ENCODE peak calls at places on chromosomes 13 and 19, in six cellular contexts. B, F, I, N, P and U are unnamed samples.
A peak's percentile ranks its signal among the peaks of the same experiment; 100 is the strongest.

GRCh38 chr13:33351324-33351723 is 65.8 kb upstream of the STARD13 start:
- DNase-seq in B (no peak), F (peak; percentile 26), I (no peak), N (peak; percentile 58), P (no peak), U (no peak)

GRCh38 chr19:53865918-53866696 is 1.6 kb upstream of the MYADM start:
- DNase-seq in B (peak; percentile 54), F (peak; percentile 81), I (no peak), N (no peak), P (no peak), U (no peak)

GRCh38 chr13:97356592-97356991 is 77.4 kb upstream of the RAP2A start:
- DNase-seq in B (no peak), F (no peak), I (no peak), N (no peak), P (no peak), U (no peak)

GRCh38 chr13:111387945-111388600 is 67.6 kb downstream of the TEX29 start:
- DNase-seq in B (no peak), F (no peak), I (no peak), N (no peak), P (no peak), U (no peak)

GRCh38 chr19:41695745-41696144 is 7.7 kb upstream of the CEACAM7 start:
- DNase-seq in B (no peak), F (no peak), I (no peak), N (no peak), P (no peak), U (no peak)

GRCh38 chr19:5282926-5283325 is 57.7 kb downstream of the PTPRS start:
- DNase-seq in B (no peak), F (no peak), I (no peak), N (no peak), P (no peak), U (no peak)

GRCh38 chr13:32222046-32222676 is 93.0 kb downstream of the ZAR1L start:
- DNase-seq in B (no peak), F (no peak), I (no peak), N (no peak), P (no peak), U (no peak)

GRCh38 chr19:45103625-45104319 is 10.8 kb downstream of the PPP1R37 start:
- DNase-seq in B (no peak), F (no peak), I (no peak), N (peak; percentile 60), P (no peak), U (no peak)

GRCh38 chr13:25920277-25920676 is 131.5 kb downstream of the SHISA2 start:
- DNase-seq in B (no peak), F (no peak), I (no peak), N (peak; percentile 23), P (no peak), U (no peak)

GRCh38 chr19:677601-678380 is 1.6 kb downstream of the FSTL3 start:
- DNase-seq in B (no peak), F (peak; percentile 86), I (no peak), N (no peak), P (no peak), U (no peak)

GRCh38 chr19:5851302-5851701 is at the start of gene FUT3:
- DNase-seq in B (no peak), F (no peak), I (no peak), N (no peak), P (no peak), U (no peak)

GRCh38 chr19:18439025-18439909 is 1.3 kb upstream of the ISYNA1 start:
- DNase-seq in B (no peak), F (no peak), I (no peak), N (peak; percentile 56), P (no peak), U (no peak)

GRCh38 chr19:49793561-49793840 is 19.6 kb downstream of the FUZ start:
- DNase-seq in B (no peak), F (peak; percentile 67), I (no peak), N (peak; percentile 63), P (no peak), U (no peak)

GRCh38 chr19:28582807-28583206 is 630.1 kb downstream of the UQCRFS1 start:
- DNase-seq in B (no peak), F (no peak), I (no peak), N (no peak), P (no peak), U (no peak)

GRCh38 chr13:99659234-99659633 is 158.0 kb downstream of the TM9SF2 start:
- DNase-seq in B (no peak), F (no peak), I (peak; percentile 74), N (no peak), P (peak; percentile 60), U (no peak)

GRCh38 chr19:45766919-45767346 is 2.1 kb downstream of the SIX5 start:
- DNase-seq in B (no peak), F (no peak), I (no peak), N (no peak), P (no peak), U (no peak)

GRCh38 chr19:21608571-21608970 is 103.2 kb downstream of the ZNF429 start:
- DNase-seq in B (no peak), F (no peak), I (no peak), N (no peak), P (no peak), U (no peak)

GRCh38 chr19:43624933-43625332 is 5.5 kb upstream of the ZNF428 start:
- DNase-seq in B (peak; percentile 69), F (no peak), I (no peak), N (no peak), P (no peak), U (no peak)

GRCh38 chr19:49196527-49197240 is 39.1 kb downstream of the TRPM4 start:
- DNase-seq in B (no peak), F (no peak), I (peak; percentile 7), N (no peak), P (no peak), U (no peak)

GRCh38 chr13:48108106-48108505 is 13.2 kb upstream of the MED4 start:
- DNase-seq in B (no peak), F (no peak), I (no peak), N (no peak), P (no peak), U (no peak)